ENCODE peak calls at places on chromosomes 16 and 17, in four cellular contexts. Q, E, G and V are unnamed samples.

GRCh38 chr16:67437513-67437912 is 6.6 kb downstream of the HSD11B2 start:
- DNase-seq in Q (no peak), E (no peak), G (no peak), V (no peak)

GRCh38 chr16:51500306-51500705 is 349.2 kb upstream of the SALL1 start:
- DNase-seq in Q (no peak), E (no peak), G (no peak), V (no peak)

GRCh38 chr16:56657555-56658430 is at the start of gene MT1F:
- DNase-seq in Q (peak; percentile 94), E (peak; percentile 98), G (peak; percentile 90), V (peak; percentile 99)

GRCh38 chr16:49463529-49463928 is 89.9 kb downstream of the C16orf78 start:
- DNase-seq in Q (no peak), E (peak; percentile 44), G (peak; percentile 39), V (peak; percentile 28)

GRCh38 chr17:82752371-82753200 is 721 bp downstream of the TBCD start:
- DNase-seq in Q (peak; percentile 24), E (no peak), G (peak; percentile 76), V (peak; percentile 58)

GRCh38 chr16:27226976-27227705 is 23.8 kb downstream of the KDM8 start:
- DNase-seq in Q (no peak), E (no peak), G (no peak), V (no peak)

GRCh38 chr16:22188595-22189442 is 17.3 kb upstream of the EEF2K start:
- DNase-seq in Q (peak; percentile 87), E (peak; percentile 78), G (peak; percentile 75), V (peak; percentile 72)

GRCh38 chr17:71985111-71986039 is 135.4 kb upstream of the SOX9 start:
- DNase-seq in Q (no peak), E (no peak), G (no peak), V (no peak)

GRCh38 chr16:84881702-84882521 is 62.1 kb downstream of the CRISPLD2 start:
- DNase-seq in Q (no peak), E (no peak), G (no peak), V (no peak)

GRCh38 chr16:13935408-13935807 is 15.5 kb downstream of the ERCC4 start:
- DNase-seq in Q (peak; percentile 87), E (no peak), G (no peak), V (no peak)

GRCh38 chr16:89422527-89422904 is 67.8 kb downstream of the ANKRD11 start:
- DNase-seq in Q (no peak), E (no peak), G (no peak), V (no peak)

GRCh38 chr16:29702307-29702706 is 23.3 kb downstream of the QPRT start:
- DNase-seq in Q (no peak), E (no peak), G (no peak), V (no peak)

GRCh38 chr17:52419256-52419655 is 260.7 kb upstream of the CA10 start:
- DNase-seq in Q (no peak), E (peak; percentile 89), G (no peak), V (peak; percentile 64)

GRCh38 chr17:80737106-80738019 is 192.7 kb downstream of the RPTOR start:
- DNase-seq in Q (peak; percentile 29), E (no peak), G (no peak), V (no peak)

GRCh38 chr16:1708768-1709180 is 2.8 kb downstream of the MAPK8IP3 start:
- DNase-seq in Q (no peak), E (no peak), G (no peak), V (no peak)

GRCh38 chr17:41910701-41911391 is 7.9 kb downstream of the ACLY start:
- DNase-seq in Q (no peak), E (no peak), G (no peak), V (no peak)

GRCh38 chr17:78597923-78598545 is 20.8 kb upstream of the DNAH17 start:
- DNase-seq in Q (no peak), E (no peak), G (no peak), V (no peak)

GRCh38 chr17:50719924-50720805 is 762 bp downstream of the LUC7L3 start:
- DNase-seq in Q (no peak), E (no peak), G (no peak), V (no peak)

GRCh38 chr17:76924345-76925332 is 56.4 kb downstream of the MGAT5B start:
- DNase-seq in Q (no peak), E (no peak), G (no peak), V (peak; percentile 38)

GRCh38 chr16:81513204-81514040 is 68.8 kb downstream of the CMIP start:
- DNase-seq in Q (peak; percentile 68), E (no peak), G (peak; percentile 75), V (peak; percentile 80)

GRCh38 chr17:64781013-64781392 is 118.9 kb upstream of the SMURF2 start:
- DNase-seq in Q (peak; percentile 26), E (no peak), G (no peak), V (no peak)

GRCh38 chr17:38850374-38850773 is 3.1 kb downstream of the RPL23 start:
- DNase-seq in Q (no peak), E (no peak), G (no peak), V (no peak)

GRCh38 chr17:44531019-44531418 is 26.3 kb upstream of the FZD2 start:
- DNase-seq in Q (no peak), E (no peak), G (no peak), V (no peak)

GRCh38 chr16:68022278-68022727 is 729 bp downstream of the DDX28 start:
- DNase-seq in Q (no peak), E (no peak), G (no peak), V (no peak)

GRCh38 chr16:88633684-88634140 is 4.7 kb upstream of the IL17C start:
- DNase-seq in Q (peak; percentile 86), E (peak; percentile 52), G (no peak), V (no peak)

GRCh38 chr17:21215935-21216334 is 2.0 kb upstream of the TMEM11 start:
- DNase-seq in Q (no peak), E (no peak), G (no peak), V (no peak)

GRCh38 chr17:2239882-2240430 is 63.6 kb downstream of the SMG6 start:
- DNase-seq in Q (no peak), E (peak; percentile 33), G (peak; percentile 76), V (no peak)

GRCh38 chr16:15616475-15616874 is 26.5 kb downstream of the MARF1 start:
- DNase-seq in Q (no peak), E (no peak), G (no peak), V (no peak)

GRCh38 chr17:55496094-55496881 is 15.0 kb downstream of the SMIM36 start:
- DNase-seq in Q (no peak), E (no peak), G (no peak), V (no peak)
- H3K27ac ChIP-seq in Q (no peak overlapping the region), E (no peak overlapping the region), G (no peak overlapping the region), V (no peak overlapping the region)

DNA sequence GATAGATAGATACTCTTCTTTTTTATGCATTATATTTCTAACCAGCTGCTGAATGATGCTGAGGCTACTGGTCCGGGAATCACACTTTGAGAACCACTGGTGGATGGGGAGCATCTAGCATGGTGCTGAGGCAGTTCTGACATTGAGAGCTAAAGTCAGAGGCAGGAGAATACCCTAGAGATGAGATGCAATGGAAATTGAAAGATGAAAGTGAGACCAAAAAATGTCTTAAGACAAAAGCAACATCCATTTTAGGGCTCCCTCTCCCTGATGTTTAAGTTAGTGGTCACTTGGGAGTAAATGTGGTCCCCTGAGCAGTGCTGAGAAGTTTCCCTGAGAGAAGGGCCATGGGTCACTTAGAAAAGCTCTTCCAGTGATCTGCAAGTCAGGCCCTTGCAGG is 6.8 kb downstream of the PCTP start:
- DNase-seq in Q (no peak), E (no peak), G (no peak), V (no peak)
- TF ChIP-seq CTCF in Q (no peak), E (no peak), G (no peak), V (no peak)

GRCh38 chr17:16383216-16383615 is 2.3 kb downstream of the UBB start:
- DNase-seq in Q (no peak), E (no peak), G (no peak), V (no peak)
- H3K27ac ChIP-seq in Q (no peak overlapping the region), E (no peak overlapping the region), G (no peak overlapping the region), V (no peak overlapping the region)

DNA sequence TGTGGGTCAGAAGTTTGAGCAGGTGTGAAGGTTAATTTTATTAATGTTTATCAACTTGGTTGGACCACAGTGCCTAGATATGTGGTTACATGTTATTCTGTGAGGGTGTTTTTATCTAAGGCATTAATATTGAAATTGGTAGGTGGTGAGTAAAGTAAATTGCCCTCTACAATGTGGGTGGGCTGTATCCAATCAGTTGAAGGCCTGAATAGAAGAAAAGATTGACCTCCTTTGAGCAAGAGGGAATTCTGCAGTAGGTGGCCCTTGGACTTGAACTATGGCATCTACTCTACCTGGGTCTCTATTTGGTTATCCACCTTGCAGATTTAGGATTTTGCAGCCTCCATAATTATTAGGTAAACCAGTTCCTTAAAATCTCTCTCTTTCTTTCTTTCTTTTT is 356.8 kb upstream of the EEF2KMT start:
- DNase-seq in Q (no peak), E (no peak), G (no peak), V (no peak)
- TF ChIP-seq CTCF in Q (no peak), E (no peak), G (no peak), V (no peak)

GRCh38 chr17:31128241-31128640 is 33.5 kb downstream of the NF1 start:
- DNase-seq in Q (no peak), E (no peak), G (no peak), V (no peak)

GRCh38 chr17:31122746-31123145 is 28.0 kb downstream of the NF1 start:
- DNase-seq in Q (no peak), E (no peak), G (no peak), V (no peak)

GRCh38 chr17:31130286-31131224 is 35.8 kb downstream of the NF1 start:
- DNase-seq in Q (peak; percentile 37), E (no peak), G (no peak), V (no peak)

GRCh38 chr17:31131299-31131698 is 36.5 kb downstream of the NF1 start:
- DNase-seq in Q (no peak), E (no peak), G (no peak), V (no peak)

GRCh38 chr17:31126318-31126717 is 31.5 kb downstream of the NF1 start:
- DNase-seq in Q (no peak), E (no peak), G (no peak), V (no peak)
- H3K27ac ChIP-seq in Q (no peak overlapping the region), E (no peak overlapping the region), G (no peak overlapping the region), V (no peak overlapping the region)

GRCh38 chr16:70252355-70252988 is 732 bp upstream of the EXOSC6 start:
- DNase-seq in Q (peak; percentile 79), E (no peak), G (no peak), V (no peak)
- TF ChIP-seq CTCF in Q (peak; percentile 79), E (no peak), G (peak; percentile 17), V (peak; percentile 28)

DNA sequence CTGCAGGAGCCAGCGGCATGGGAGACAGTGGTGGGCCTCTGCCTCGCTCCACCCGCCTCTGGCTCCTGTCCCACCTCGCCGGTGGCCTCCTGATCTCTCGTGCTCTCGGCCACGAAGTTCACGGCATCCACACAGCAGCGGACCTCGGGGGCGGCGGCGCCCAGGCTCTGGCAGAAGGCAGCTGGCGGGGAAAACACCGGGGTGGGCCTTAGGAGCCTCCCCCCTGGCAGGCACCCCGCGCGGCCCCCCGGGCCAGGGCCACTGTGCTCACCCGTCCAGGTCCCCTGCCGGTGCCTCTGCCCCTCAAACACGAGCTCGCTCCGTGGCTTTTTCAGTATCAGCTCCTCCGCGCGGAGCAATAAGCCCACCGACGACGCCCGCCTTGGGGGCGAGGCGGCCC is 409 bp upstream of the C17orf107 start:
- DNase-seq in Q (no peak), E (no peak), G (no peak), V (peak; percentile 44)
- H3K27ac ChIP-seq in Q (no peak overlapping the region), E (peak overlapping the region; percentile 54), G (peak overlapping the region; percentile 55), V (peak overlapping the region; percentile 6)

GRCh38 chr16:72400257-72401078 is 228.5 kb upstream of the PMFBP1 start:
- DNase-seq in Q (peak; percentile 84), E (no peak), G (no peak), V (no peak)
- TF ChIP-seq CTCF in Q (peak; percentile 82), E (no peak), G (peak; percentile 53), V (peak; percentile 72)